ENCODE peak calls at places on chromosomes 1 and 21, in six cellular contexts. One of them, this sample, is unnamed.
A peak's percentile ranks its signal among the peaks of the same experiment; 100 is the strongest.

GRCh38 chr21:34613679-34614442 is 1.1 kb downstream of the RCAN1 start:
- DNase-seq in EL: peak; percentile 35
- DNase-seq in neuronal stem cell: no peak
- DNase-seq in NCI-H1092 treated with DMSO at 0.1 percent for 48 hours: no peak
- DNase-seq in activated naive CD4-positive, alpha-beta T cell treated with anti-CD3 and anti-CD28 coated beads, Interleukin-2, amount 50 U/mL, for 16 hours: peak; percentile 12
- DNase-seq in mesendoderm: no peak
- DNase-seq in this sample: peak; percentile 18

GRCh38 chr1:54404939-54405880 is 984 bp downstream of the SSBP3 start:
- DNase-seq in EL: peak; percentile 55
- DNase-seq in neuronal stem cell: no peak
- DNase-seq in NCI-H1092 treated with DMSO at 0.1 percent for 48 hours: no peak
- DNase-seq in activated naive CD4-positive, alpha-beta T cell treated with anti-CD3 and anti-CD28 coated beads, Interleukin-2, amount 50 U/mL, for 16 hours: peak; percentile 28
- DNase-seq in mesendoderm: no peak
- DNase-seq in this sample: peak; percentile 44

GRCh38 chr21:45511661-45512431 is 30.4 kb downstream of the SLC19A1 start:
- DNase-seq in EL: no peak
- DNase-seq in neuronal stem cell: no peak
- DNase-seq in NCI-H1092 treated with DMSO at 0.1 percent for 48 hours: no peak
- DNase-seq in activated naive CD4-positive, alpha-beta T cell treated with anti-CD3 and anti-CD28 coated beads, Interleukin-2, amount 50 U/mL, for 16 hours: no peak
- DNase-seq in mesendoderm: no peak
- DNase-seq in this sample: no peak

GRCh38 chr1:6222644-6223043 is 13.1 kb downstream of the ICMT start:
- DNase-seq in EL: peak; percentile 47
- DNase-seq in neuronal stem cell: no peak
- DNase-seq in NCI-H1092 treated with DMSO at 0.1 percent for 48 hours: no peak
- DNase-seq in activated naive CD4-positive, alpha-beta T cell treated with anti-CD3 and anti-CD28 coated beads, Interleukin-2, amount 50 U/mL, for 16 hours: no peak
- DNase-seq in mesendoderm: no peak
- DNase-seq in this sample: no peak

GRCh38 chr1:240973875-240974274 is 361.9 kb upstream of the GREM2 start:
- DNase-seq in EL: no peak
- DNase-seq in neuronal stem cell: no peak
- DNase-seq in NCI-H1092 treated with DMSO at 0.1 percent for 48 hours: no peak
- DNase-seq in activated naive CD4-positive, alpha-beta T cell treated with anti-CD3 and anti-CD28 coated beads, Interleukin-2, amount 50 U/mL, for 16 hours: no peak
- DNase-seq in mesendoderm: no peak
- DNase-seq in this sample: no peak

GRCh38 chr1:246032984-246033383 is 474.1 kb downstream of the SMYD3 start:
- DNase-seq in EL: no peak
- DNase-seq in neuronal stem cell: no peak
- DNase-seq in NCI-H1092 treated with DMSO at 0.1 percent for 48 hours: no peak
- DNase-seq in activated naive CD4-positive, alpha-beta T cell treated with anti-CD3 and anti-CD28 coated beads, Interleukin-2, amount 50 U/mL, for 16 hours: no peak
- DNase-seq in mesendoderm: no peak
- DNase-seq in this sample: no peak

GRCh38 chr1:30522031-30523004 is 201.1 kb downstream of the MATN1 start:
- DNase-seq in EL: peak; percentile 45
- DNase-seq in neuronal stem cell: no peak
- DNase-seq in NCI-H1092 treated with DMSO at 0.1 percent for 48 hours: peak; percentile 42
- DNase-seq in activated naive CD4-positive, alpha-beta T cell treated with anti-CD3 and anti-CD28 coated beads, Interleukin-2, amount 50 U/mL, for 16 hours: no peak
- DNase-seq in mesendoderm: no peak
- DNase-seq in this sample: no peak

GRCh38 chr1:167443757-167444156 is 74.6 kb downstream of the CD247 start:
- DNase-seq in EL: no peak
- DNase-seq in neuronal stem cell: no peak
- DNase-seq in NCI-H1092 treated with DMSO at 0.1 percent for 48 hours: no peak
- DNase-seq in activated naive CD4-positive, alpha-beta T cell treated with anti-CD3 and anti-CD28 coated beads, Interleukin-2, amount 50 U/mL, for 16 hours: no peak
- DNase-seq in mesendoderm: no peak
- DNase-seq in this sample: no peak

GRCh38 chr1:214551436-214552173 is at the start of gene PTPN14:
- DNase-seq in EL: peak; percentile 98
- DNase-seq in neuronal stem cell: peak; percentile 94
- DNase-seq in NCI-H1092 treated with DMSO at 0.1 percent for 48 hours: peak; percentile 26
- DNase-seq in activated naive CD4-positive, alpha-beta T cell treated with anti-CD3 and anti-CD28 coated beads, Interleukin-2, amount 50 U/mL, for 16 hours: no peak
- DNase-seq in mesendoderm: peak; percentile 99
- DNase-seq in this sample: peak; percentile 87

GRCh38 chr1:95685091-95685490 is 451.1 kb downstream of the RWDD3 start:
- DNase-seq in EL: no peak
- DNase-seq in neuronal stem cell: no peak
- DNase-seq in NCI-H1092 treated with DMSO at 0.1 percent for 48 hours: peak; percentile 3
- DNase-seq in activated naive CD4-positive, alpha-beta T cell treated with anti-CD3 and anti-CD28 coated beads, Interleukin-2, amount 50 U/mL, for 16 hours: no peak
- DNase-seq in mesendoderm: no peak
- DNase-seq in this sample: no peak

GRCh38 chr21:45972716-45973474 is 8.7 kb upstream of the COL6A1 start:
- DNase-seq in EL: peak; percentile 78
- DNase-seq in neuronal stem cell: no peak
- DNase-seq in NCI-H1092 treated with DMSO at 0.1 percent for 48 hours: peak; percentile 66
- DNase-seq in activated naive CD4-positive, alpha-beta T cell treated with anti-CD3 and anti-CD28 coated beads, Interleukin-2, amount 50 U/mL, for 16 hours: no peak
- DNase-seq in mesendoderm: peak; percentile 58
- DNase-seq in this sample: no peak

GRCh38 chr1:46622341-46622740 is 5.7 kb upstream of the MOB3C start:
- DNase-seq in EL: peak; percentile 72
- DNase-seq in neuronal stem cell: no peak
- DNase-seq in NCI-H1092 treated with DMSO at 0.1 percent for 48 hours: no peak
- DNase-seq in activated naive CD4-positive, alpha-beta T cell treated with anti-CD3 and anti-CD28 coated beads, Interleukin-2, amount 50 U/mL, for 16 hours: no peak
- DNase-seq in mesendoderm: peak; percentile 71
- DNase-seq in this sample: no peak

GRCh38 chr1:150472606-150473200 is 14.5 kb upstream of the TARS2 start:
- DNase-seq in EL: no peak
- DNase-seq in neuronal stem cell: no peak
- DNase-seq in NCI-H1092 treated with DMSO at 0.1 percent for 48 hours: no peak
- DNase-seq in activated naive CD4-positive, alpha-beta T cell treated with anti-CD3 and anti-CD28 coated beads, Interleukin-2, amount 50 U/mL, for 16 hours: no peak
- DNase-seq in mesendoderm: peak; percentile 42
- DNase-seq in this sample: no peak

GRCh38 chr1:6987940-6988339 is 202.7 kb downstream of the CAMTA1 start:
- DNase-seq in EL: no peak
- DNase-seq in neuronal stem cell: no peak
- DNase-seq in NCI-H1092 treated with DMSO at 0.1 percent for 48 hours: no peak
- DNase-seq in activated naive CD4-positive, alpha-beta T cell treated with anti-CD3 and anti-CD28 coated beads, Interleukin-2, amount 50 U/mL, for 16 hours: no peak
- DNase-seq in mesendoderm: no peak
- DNase-seq in this sample: no peak

GRCh38 chr21:42208801-42209490 is 10.0 kb upstream of the ABCG1 start:
- DNase-seq in EL: no peak
- DNase-seq in neuronal stem cell: no peak
- DNase-seq in NCI-H1092 treated with DMSO at 0.1 percent for 48 hours: no peak
- DNase-seq in activated naive CD4-positive, alpha-beta T cell treated with anti-CD3 and anti-CD28 coated beads, Interleukin-2, amount 50 U/mL, for 16 hours: no peak
- DNase-seq in mesendoderm: peak; percentile 68
- DNase-seq in this sample: no peak

GRCh38 chr1:219352961-219353651 is 179.4 kb downstream of the LYPLAL1 start:
- DNase-seq in EL: no peak
- DNase-seq in neuronal stem cell: no peak
- DNase-seq in NCI-H1092 treated with DMSO at 0.1 percent for 48 hours: no peak
- DNase-seq in activated naive CD4-positive, alpha-beta T cell treated with anti-CD3 and anti-CD28 coated beads, Interleukin-2, amount 50 U/mL, for 16 hours: no peak
- DNase-seq in mesendoderm: peak; percentile 10
- DNase-seq in this sample: no peak

GRCh38 chr1:112872551-112872962 is 83.4 kb downstream of the SLC16A1 start:
- DNase-seq in EL: no peak
- DNase-seq in neuronal stem cell: no peak
- DNase-seq in NCI-H1092 treated with DMSO at 0.1 percent for 48 hours: no peak
- DNase-seq in activated naive CD4-positive, alpha-beta T cell treated with anti-CD3 and anti-CD28 coated beads, Interleukin-2, amount 50 U/mL, for 16 hours: no peak
- DNase-seq in mesendoderm: peak; percentile 95
- DNase-seq in this sample: peak; percentile 67

GRCh38 chr1:197917813-197918646 is 858 bp downstream of the LHX9 start:
- DNase-seq in EL: peak; percentile 53
- DNase-seq in neuronal stem cell: peak; percentile 47
- DNase-seq in NCI-H1092 treated with DMSO at 0.1 percent for 48 hours: peak; percentile 13
- DNase-seq in activated naive CD4-positive, alpha-beta T cell treated with anti-CD3 and anti-CD28 coated beads, Interleukin-2, amount 50 U/mL, for 16 hours: no peak
- DNase-seq in mesendoderm: no peak
- DNase-seq in this sample: peak; percentile 56

GRCh38 chr1:94438692-94439276 is 20.6 kb downstream of the ABCD3 start:
- DNase-seq in EL: no peak
- DNase-seq in neuronal stem cell: no peak
- DNase-seq in NCI-H1092 treated with DMSO at 0.1 percent for 48 hours: no peak
- DNase-seq in activated naive CD4-positive, alpha-beta T cell treated with anti-CD3 and anti-CD28 coated beads, Interleukin-2, amount 50 U/mL, for 16 hours: no peak
- DNase-seq in mesendoderm: no peak
- DNase-seq in this sample: peak; percentile 44

GRCh38 chr1:50703240-50703639 is 256.8 kb downstream of the FAF1 start:
- DNase-seq in EL: no peak
- DNase-seq in neuronal stem cell: no peak
- DNase-seq in NCI-H1092 treated with DMSO at 0.1 percent for 48 hours: peak; percentile 17
- DNase-seq in activated naive CD4-positive, alpha-beta T cell treated with anti-CD3 and anti-CD28 coated beads, Interleukin-2, amount 50 U/mL, for 16 hours: no peak
- DNase-seq in mesendoderm: no peak
- DNase-seq in this sample: no peak

GRCh38 chr1:1609822-1610485 is 5.3 kb upstream of the MIB2 start:
- DNase-seq in EL: no peak
- DNase-seq in neuronal stem cell: no peak
- DNase-seq in NCI-H1092 treated with DMSO at 0.1 percent for 48 hours: no peak
- DNase-seq in activated naive CD4-positive, alpha-beta T cell treated with anti-CD3 and anti-CD28 coated beads, Interleukin-2, amount 50 U/mL, for 16 hours: no peak
- DNase-seq in mesendoderm: no peak
- DNase-seq in this sample: no peak

GRCh38 chr1:27570823-27571222 is 33.1 kb downstream of the AHDC1 start:
- DNase-seq in EL: no peak
- DNase-seq in neuronal stem cell: peak; percentile 67
- DNase-seq in NCI-H1092 treated with DMSO at 0.1 percent for 48 hours: no peak
- DNase-seq in activated naive CD4-positive, alpha-beta T cell treated with anti-CD3 and anti-CD28 coated beads, Interleukin-2, amount 50 U/mL, for 16 hours: no peak
- DNase-seq in mesendoderm: peak; percentile 80
- DNase-seq in this sample: no peak

This sample was measured in HAP-1.